ENCODE peak calls at places on chromosomes 1 and 21, in six cellular contexts. One of them, this sample, is unnamed.

GRCh38 chr1:85201340-85202091 is 700 bp upstream of the SYDE2 start:
- DNase-seq in H4: peak; percentile 27
- DNase-seq in posterior vena cava: peak; percentile 91
- DNase-seq in CD8-positive, alpha-beta memory T cell: peak; percentile 91
- DNase-seq in amniotic stem cell: no peak
- DNase-seq in type B pancreatic cell: peak; percentile 87
- DNase-seq in this sample: no peak

GRCh38 chr1:115764541-115764940 is 4.0 kb downstream of the CASQ2 start:
- DNase-seq in amniotic stem cell: no peak
- DNase-seq in posterior vena cava: no peak
- DNase-seq in H4: peak; percentile 8
- DNase-seq in type B pancreatic cell: no peak
- DNase-seq in CD8-positive, alpha-beta memory T cell: no peak
- DNase-seq in this sample: no peak

GRCh38 chr1:16924216-16924918 is 2.6 kb downstream of the CROCC start:
- DNase-seq in posterior vena cava: peak; percentile 84
- DNase-seq in CD8-positive, alpha-beta memory T cell: no peak
- DNase-seq in H4: no peak
- DNase-seq in amniotic stem cell: no peak
- DNase-seq in type B pancreatic cell: no peak
- DNase-seq in this sample: no peak

GRCh38 chr1:196997428-196997827 is 20.1 kb downstream of the CFHR5 start:
- DNase-seq in H4: no peak
- DNase-seq in amniotic stem cell: peak; percentile 60
- DNase-seq in type B pancreatic cell: no peak
- DNase-seq in CD8-positive, alpha-beta memory T cell: no peak
- DNase-seq in posterior vena cava: no peak
- DNase-seq in this sample: no peak

GRCh38 chr1:109980324-109981127 is 4.0 kb upstream of the AHCYL1 start:
- DNase-seq in CD8-positive, alpha-beta memory T cell: no peak
- DNase-seq in type B pancreatic cell: no peak
- DNase-seq in amniotic stem cell: no peak
- DNase-seq in posterior vena cava: no peak
- DNase-seq in H4: no peak
- DNase-seq in this sample: no peak

GRCh38 chr21:38784458-38785266 is 21.1 kb upstream of the ETS2 start:
- DNase-seq in posterior vena cava: no peak
- DNase-seq in H4: no peak
- DNase-seq in amniotic stem cell: no peak
- DNase-seq in type B pancreatic cell: no peak
- DNase-seq in CD8-positive, alpha-beta memory T cell: no peak
- DNase-seq in this sample: no peak

GRCh38 chr1:209455133-209455532 is 128.4 kb upstream of the CAMK1G start:
- DNase-seq in CD8-positive, alpha-beta memory T cell: no peak
- DNase-seq in amniotic stem cell: no peak
- DNase-seq in H4: no peak
- DNase-seq in posterior vena cava: no peak
- DNase-seq in type B pancreatic cell: no peak
- DNase-seq in this sample: no peak

GRCh38 chr1:99533909-99534907 is 111.7 kb upstream of the PALMD start:
- DNase-seq in CD8-positive, alpha-beta memory T cell: no peak
- DNase-seq in posterior vena cava: no peak
- DNase-seq in amniotic stem cell: no peak
- DNase-seq in H4: no peak
- DNase-seq in type B pancreatic cell: no peak
- DNase-seq in this sample: no peak

GRCh38 chr1:65109515-65109914 is 38.5 kb upstream of the AK4 start:
- DNase-seq in type B pancreatic cell: no peak
- DNase-seq in H4: no peak
- DNase-seq in amniotic stem cell: no peak
- DNase-seq in posterior vena cava: no peak
- DNase-seq in CD8-positive, alpha-beta memory T cell: no peak
- DNase-seq in this sample: no peak

GRCh38 chr1:21622466-21623315 is 46.5 kb downstream of the RAP1GAP start:
- DNase-seq in posterior vena cava: no peak
- DNase-seq in CD8-positive, alpha-beta memory T cell: peak; percentile 14
- DNase-seq in H4: no peak
- DNase-seq in amniotic stem cell: no peak
- DNase-seq in type B pancreatic cell: no peak
- DNase-seq in this sample: no peak

GRCh38 chr1:208253177-208253576 is 9.0 kb upstream of the PLXNA2 start:
- DNase-seq in CD8-positive, alpha-beta memory T cell: no peak
- DNase-seq in posterior vena cava: no peak
- DNase-seq in type B pancreatic cell: no peak
- DNase-seq in H4: no peak
- DNase-seq in amniotic stem cell: no peak
- DNase-seq in this sample: no peak

GRCh38 chr1:230542054-230542453 is 100.2 kb upstream of the COG2 start:
- DNase-seq in posterior vena cava: no peak
- DNase-seq in type B pancreatic cell: no peak
- DNase-seq in H4: peak; percentile 13
- DNase-seq in amniotic stem cell: no peak
- DNase-seq in CD8-positive, alpha-beta memory T cell: no peak
- DNase-seq in this sample: no peak

GRCh38 chr1:87902830-87903614 is 574.3 kb downstream of the LMO4 start:
- DNase-seq in CD8-positive, alpha-beta memory T cell: no peak
- DNase-seq in posterior vena cava: no peak
- DNase-seq in amniotic stem cell: no peak
- DNase-seq in H4: peak; percentile 2
- DNase-seq in type B pancreatic cell: no peak
- DNase-seq in this sample: no peak

GRCh38 chr1:117653195-117653594 is 47.3 kb downstream of the TENT5C start:
- DNase-seq in posterior vena cava: peak; percentile 25
- DNase-seq in amniotic stem cell: no peak
- DNase-seq in CD8-positive, alpha-beta memory T cell: no peak
- DNase-seq in H4: no peak
- DNase-seq in type B pancreatic cell: no peak
- DNase-seq in this sample: no peak

GRCh38 chr1:156705321-156705917 is at the start of gene CRABP2:
- DNase-seq in posterior vena cava: no peak
- DNase-seq in amniotic stem cell: no peak
- DNase-seq in type B pancreatic cell: no peak
- DNase-seq in CD8-positive, alpha-beta memory T cell: no peak
- DNase-seq in H4: no peak
- DNase-seq in this sample: no peak

GRCh38 chr1:231417503-231417902 is 4.6 kb downstream of the EGLN1 start:
- DNase-seq in type B pancreatic cell: no peak
- DNase-seq in CD8-positive, alpha-beta memory T cell: no peak
- DNase-seq in posterior vena cava: no peak
- DNase-seq in H4: no peak
- DNase-seq in amniotic stem cell: no peak
- DNase-seq in this sample: no peak

GRCh38 chr1:170660874-170661645 is 2.9 kb upstream of the PRRX1 start:
- DNase-seq in CD8-positive, alpha-beta memory T cell: no peak
- DNase-seq in posterior vena cava: peak; percentile 83
- DNase-seq in amniotic stem cell: no peak
- DNase-seq in type B pancreatic cell: no peak
- DNase-seq in H4: no peak
- DNase-seq in this sample: no peak

GRCh38 chr1:171204311-171204710 is 19.2 kb downstream of the FMO2 start:
- DNase-seq in amniotic stem cell: no peak
- DNase-seq in type B pancreatic cell: no peak
- DNase-seq in CD8-positive, alpha-beta memory T cell: no peak
- DNase-seq in posterior vena cava: no peak
- DNase-seq in H4: no peak
- DNase-seq in this sample: no peak

GRCh38 chr1:57887973-57888491 is 464.2 kb upstream of the DAB1 start:
- DNase-seq in H4: no peak
- DNase-seq in type B pancreatic cell: no peak
- DNase-seq in CD8-positive, alpha-beta memory T cell: no peak
- DNase-seq in amniotic stem cell: no peak
- DNase-seq in posterior vena cava: no peak
- DNase-seq in this sample: no peak

GRCh38 chr1:166164646-166164994 is 2.2 kb downstream of the FAM78B start:
- DNase-seq in posterior vena cava: no peak
- DNase-seq in amniotic stem cell: no peak
- DNase-seq in type B pancreatic cell: no peak
- DNase-seq in H4: no peak
- DNase-seq in CD8-positive, alpha-beta memory T cell: no peak
- DNase-seq in this sample: no peak

GRCh38 chr1:117210386-117210785 is 341 bp downstream of the VTCN1 start:
- DNase-seq in amniotic stem cell: no peak
- DNase-seq in type B pancreatic cell: no peak
- DNase-seq in CD8-positive, alpha-beta memory T cell: no peak
- DNase-seq in posterior vena cava: no peak
- DNase-seq in H4: no peak
- DNase-seq in this sample: no peak

GRCh38 chr1:61269648-61270047 is 187.3 kb downstream of the NFIA start:
- DNase-seq in H4: no peak
- DNase-seq in posterior vena cava: no peak
- DNase-seq in CD8-positive, alpha-beta memory T cell: no peak
- DNase-seq in type B pancreatic cell: no peak
- DNase-seq in amniotic stem cell: no peak
- DNase-seq in this sample: no peak

GRCh38 chr1:21491483-21492170 is 17.6 kb upstream of the ALPL start:
- DNase-seq in H4: no peak
- DNase-seq in type B pancreatic cell: no peak
- DNase-seq in posterior vena cava: no peak
- DNase-seq in CD8-positive, alpha-beta memory T cell: no peak
- DNase-seq in amniotic stem cell: peak; percentile 3
- DNase-seq in this sample: no peak

GRCh38 chr1:64765826-64766225 is 21.0 kb downstream of the RAVER2 start:
- DNase-seq in posterior vena cava: no peak
- DNase-seq in CD8-positive, alpha-beta memory T cell: no peak
- DNase-seq in H4: no peak
- DNase-seq in amniotic stem cell: no peak
- DNase-seq in type B pancreatic cell: no peak
- DNase-seq in this sample: no peak

GRCh38 chr1:43982241-43982640 is 3.2 kb downstream of the B4GALT2 start:
- DNase-seq in type B pancreatic cell: peak; percentile 68
- DNase-seq in posterior vena cava: no peak
- DNase-seq in CD8-positive, alpha-beta memory T cell: no peak
- DNase-seq in H4: no peak
- DNase-seq in amniotic stem cell: no peak
- DNase-seq in this sample: no peak

GRCh38 chr1:98316286-98316685 is 345.2 kb upstream of the SNX7 start:
- DNase-seq in type B pancreatic cell: no peak
- DNase-seq in amniotic stem cell: peak; percentile 40
- DNase-seq in posterior vena cava: no peak
- DNase-seq in CD8-positive, alpha-beta memory T cell: no peak
- DNase-seq in H4: no peak
- DNase-seq in this sample: no peak

GRCh38 chr1:101506541-101507164 is 269.8 kb downstream of the S1PR1 start:
- DNase-seq in H4: peak; percentile 21
- DNase-seq in type B pancreatic cell: no peak
- DNase-seq in posterior vena cava: no peak
- DNase-seq in CD8-positive, alpha-beta memory T cell: peak; percentile 35
- DNase-seq in amniotic stem cell: no peak
- DNase-seq in this sample: no peak